ENCODE peak calls at places on chromosome 21, in ten cellular contexts. J is ovary; R is right lobe of liver; N is nephron progenitor cell; Z is neural progenitor cell; X is cardiac fibroblast; U is Panc1; C is AG04449; K is CD4-positive, alpha-beta T cell; B is adrenal gland. G is an unnamed sample.

GRCh38 chr21:38938343-38938742 is 132.6 kb downstream of the ETS2 start:
- DNase-seq in J (no peak), R (no peak), N (peak), Z (peak), X (peak), U (no peak), C (no peak), K (no peak), B (no peak), G (no peak)

GRCh38 chr21:38942617-38943245 is 137.0 kb downstream of the ETS2 start:
- DNase-seq in J (no peak), R (no peak), N (no peak), Z (no peak), X (no peak), U (no peak), C (no peak), K (no peak), B (no peak), G (no peak)

GRCh38 chr21:38171723-38172344 is 85.0 kb upstream of the KCNJ15 start:
- DNase-seq in J (no peak), R (no peak), N (peak), Z (peak), X (peak), U (no peak), C (no peak), K (no peak), B (peak), G (no peak)

GRCh38 chr21:31284797-31285397 is 59.2 kb downstream of the TIAM1 start:
- DNase-seq in J (no peak), R (no peak), N (no peak), Z (no peak), X (peak), U (no peak), C (no peak), K (no peak), B (no peak), G (no peak)

GRCh38 chr21:39136711-39137110 is 46.5 kb downstream of the PSMG1 start:
- DNase-seq in J (no peak), R (no peak), N (no peak), Z (no peak), X (no peak), U (no peak), C (no peak), K (no peak), B (no peak), G (no peak)

GRCh38 chr21:38126677-38127271 is 130.0 kb upstream of the KCNJ15 start:
- DNase-seq in J (peak), R (no peak), N (peak), Z (peak), X (peak), U (peak), C (no peak), K (peak), B (peak), G (peak)

GRCh38 chr21:18460979-18461378 is 57.4 kb upstream of the TMPRSS15 start:
- DNase-seq in J (no peak), R (no peak), N (no peak), Z (no peak), X (no peak), U (no peak), C (no peak), K (no peak), B (no peak), G (no peak)

GRCh38 chr21:31034378-31034777 is 3.9 kb downstream of the KRTAP19-8 start:
- DNase-seq in J (no peak), R (no peak), N (no peak), Z (no peak), X (no peak), U (no peak), C (no peak), K (no peak), B (no peak), G (no peak)

GRCh38 chr21:17783816-17784598 is 35.1 kb downstream of the C21orf91 start:
- DNase-seq in J (no peak), R (no peak), N (no peak), Z (no peak), X (no peak), U (no peak), C (no peak), K (no peak), B (no peak), G (peak)

GRCh38 chr21:39048574-39048973 is 134.7 kb downstream of the PSMG1 start:
- DNase-seq in J (no peak), R (no peak), N (no peak), Z (no peak), X (peak), U (no peak), C (no peak), K (no peak), B (no peak), G (no peak)

GRCh38 chr21:44702973-44703730 is 6.2 kb downstream of the KRTAP10-12 start:
- DNase-seq in J (no peak), R (peak), N (no peak), Z (no peak), X (no peak), U (no peak), C (no peak), K (no peak), B (no peak), G (no peak)

GRCh38 chr21:33848252-33848953 is 67.2 kb downstream of the ATP5PO start:
- DNase-seq in J (no peak), R (no peak), N (no peak), Z (no peak), X (no peak), U (no peak), C (no peak), K (no peak), B (no peak), G (no peak)

GRCh38 chr21:16192900-16193299 is 463.1 kb downstream of the USP25 start:
- DNase-seq in J (no peak), R (no peak), N (no peak), Z (no peak), X (peak), U (no peak), C (no peak), K (no peak), B (peak), G (no peak)

GRCh38 chr21:30336596-30336995 is 898 bp downstream of the KRTAP27-1 start:
- DNase-seq in J (no peak), R (no peak), N (no peak), Z (no peak), X (peak), U (no peak), C (peak), K (no peak), B (no peak), G (no peak)

GRCh38 chr21:38840456-38841129 is 34.9 kb downstream of the ETS2 start:
- DNase-seq in J (no peak), R (no peak), N (no peak), Z (no peak), X (no peak), U (no peak), C (no peak), K (no peak), B (no peak), G (no peak)

GRCh38 chr21:44923481-44924084 is 2.9 kb upstream of the ITGB2 start:
- DNase-seq in J (no peak), R (no peak), N (no peak), Z (no peak), X (no peak), U (no peak), C (no peak), K (no peak), B (no peak), G (no peak)

GRCh38 chr21:37871121-37871862 is 45.0 kb downstream of the KCNJ6 start:
- DNase-seq in J (no peak), R (no peak), N (no peak), Z (no peak), X (peak), U (no peak), C (peak), K (no peak), B (no peak), G (no peak)

GRCh38 chr21:44875341-44875740 is 1.9 kb upstream of the PTTG1IP start:
- DNase-seq in J (no peak), R (no peak), N (no peak), Z (no peak), X (peak), U (no peak), C (no peak), K (no peak), B (no peak), G (no peak)

GRCh38 chr21:38839683-38840286 is 34.1 kb downstream of the ETS2 start:
- DNase-seq in J (no peak), R (no peak), N (no peak), Z (no peak), X (peak), U (no peak), C (peak), K (no peak), B (no peak), G (no peak)

GRCh38 chr21:20968391-20968790 is 29.8 kb upstream of the NCAM2 start:
- DNase-seq in J (no peak), R (no peak), N (no peak), Z (no peak), X (no peak), U (no peak), C (no peak), K (no peak), B (no peak), G (no peak)

GRCh38 chr21:44793269-44794030 is 8.2 kb downstream of the UBE2G2 start:
- DNase-seq in J (peak), R (no peak), N (peak), Z (peak), X (peak), U (no peak), C (no peak), K (peak), B (peak), G (no peak)

GRCh38 chr21:44509539-44509938 is 30.5 kb downstream of the KRTAP10-1 start:
- DNase-seq in J (no peak), R (peak), N (no peak), Z (no peak), X (no peak), U (no peak), C (no peak), K (no peak), B (no peak), G (no peak)

GRCh38 chr21:29192999-29193563 is 62.6 kb downstream of the MAP3K7CL start:
- DNase-seq in J (no peak), R (no peak), N (no peak), Z (no peak), X (no peak), U (no peak), C (no peak), K (no peak), B (no peak), G (no peak)

GRCh38 chr21:27582246-27582945 is 615.5 kb upstream of the ADAMTS5 start:
- DNase-seq in J (no peak), R (no peak), N (no peak), Z (no peak), X (no peak), U (no peak), C (no peak), K (no peak), B (no peak), G (no peak)

GRCh38 chr21:15063821-15064575 is 802 bp downstream of the NRIP1 start:
- DNase-seq in J (peak), R (peak), N (peak), Z (peak), X (peak), U (no peak), C (no peak), K (no peak), B (peak), G (no peak)

GRCh38 chr21:29181799-29182470 is 51.5 kb downstream of the MAP3K7CL start:
- DNase-seq in J (no peak), R (no peak), N (no peak), Z (no peak), X (peak), U (no peak), C (peak), K (no peak), B (peak), G (no peak)

DNA sequence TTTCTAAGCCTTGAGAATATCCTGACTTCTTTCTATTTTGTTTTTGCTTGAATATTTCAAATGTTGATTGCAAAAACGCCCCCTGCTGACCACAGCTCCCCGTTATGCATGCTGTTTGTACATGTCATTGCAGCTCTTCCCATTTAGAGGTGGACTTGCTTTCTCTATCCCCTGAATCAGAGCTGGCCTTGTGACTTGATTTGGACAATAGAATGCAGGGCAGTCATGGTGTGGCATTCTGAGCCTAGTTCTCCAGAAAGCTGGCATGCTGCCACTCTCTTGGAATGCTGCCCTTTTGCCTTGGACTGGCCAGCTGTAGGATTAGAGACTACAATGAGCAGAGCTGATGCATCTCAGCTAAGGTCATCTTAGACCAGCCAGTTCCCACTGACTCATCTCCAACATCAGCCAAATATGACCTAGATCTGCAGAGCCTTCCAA is 1561.5 kb downstream of the MRPL39 start:
- DNase-seq in J (peak), R (peak), N (peak), Z (peak), X (peak), U (peak), C (peak), K (no peak), B (peak), G (no peak)
- TF ChIP-seq CTCF in J (no peak), R (peak), N (no peak), Z (peak), X (peak), U (peak), C (peak), K (no peak), B (peak), G (peak)

GRCh38 chr21:32520885-32521735 is 64.2 kb downstream of the TCP10L start:
- DNase-seq in J (peak), R (no peak), N (no peak), Z (no peak), X (peak), U (no peak), C (peak), K (no peak), B (peak), G (no peak)

GRCh38 chr21:32524010-32524719 is 61.2 kb downstream of the TCP10L start:
- DNase-seq in J (no peak), R (no peak), N (no peak), Z (peak), X (peak), U (no peak), C (peak), K (no peak), B (no peak), G (no peak)

GRCh38 chr21:32523463-32523862 is 61.9 kb downstream of the TCP10L start:
- DNase-seq in J (no peak), R (no peak), N (no peak), Z (no peak), X (no peak), U (no peak), C (no peak), K (no peak), B (no peak), G (no peak)

GRCh38 chr21:32521736-32522360 is 63.5 kb downstream of the TCP10L start:
- DNase-seq in J (no peak), R (no peak), N (no peak), Z (no peak), X (no peak), U (no peak), C (no peak), K (no peak), B (no peak), G (no peak)

DNA sequence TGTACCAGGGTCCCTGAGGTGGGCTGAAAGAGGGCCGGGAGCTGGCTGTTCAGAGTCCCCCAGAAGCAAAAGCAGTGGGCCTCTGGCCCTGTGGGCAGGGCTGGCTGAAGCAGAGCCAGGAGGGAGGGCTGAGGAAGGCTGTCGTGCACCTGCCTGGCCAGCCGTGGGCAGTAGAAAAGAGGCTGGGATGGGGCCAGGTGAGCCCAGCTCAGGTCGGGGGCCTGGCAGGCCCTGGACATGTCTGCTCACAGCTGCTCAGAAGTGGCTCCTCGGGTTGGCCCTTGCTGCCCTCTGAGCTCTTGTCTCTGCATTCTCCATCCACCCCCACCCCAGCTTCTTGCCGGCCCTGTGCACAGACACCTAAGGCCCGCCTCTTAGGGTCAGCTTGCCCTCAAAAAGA is 60.0 kb downstream of the TCP10L start:
- DNase-seq in J (no peak), R (no peak), N (no peak), Z (no peak), X (no peak), U (no peak), C (no peak), K (no peak), B (no peak), G (no peak)
- TF ChIP-seq CTCF in J (no peak), R (no peak), N (no peak), Z (no peak), X (no peak), U (no peak), C (no peak), K (no peak), B (no peak), G (no peak)

GRCh38 chr21:36584980-36585940 is 105.3 kb upstream of the CLDN14 start:
- DNase-seq in J (no peak), R (no peak), N (no peak), Z (no peak), X (no peak), U (no peak), C (no peak), K (no peak), B (no peak), G (peak)
- TF ChIP-seq CTCF in J (no peak), R (no peak), N (no peak), Z (no peak), X (no peak), U (peak), C (no peak), K (peak), B (no peak), G (peak)

GRCh38 chr21:42234464-42235241 is 15.7 kb downstream of the ABCG1 start:
- DNase-seq in J (peak), R (peak), N (peak), Z (peak), X (peak), U (no peak), C (no peak), K (peak), B (peak), G (no peak)

GRCh38 chr21:42232176-42232825 is 13.4 kb downstream of the ABCG1 start:
- DNase-seq in J (no peak), R (no peak), N (no peak), Z (no peak), X (no peak), U (no peak), C (no peak), K (no peak), B (no peak), G (no peak)

GRCh38 chr21:42231761-42232160 is 12.8 kb downstream of the ABCG1 start:
- DNase-seq in J (no peak), R (no peak), N (no peak), Z (no peak), X (no peak), U (no peak), C (no peak), K (no peak), B (no peak), G (no peak)

GRCh38 chr21:42234026-42234425 is 15.1 kb downstream of the ABCG1 start:
- DNase-seq in J (no peak), R (no peak), N (no peak), Z (peak), X (no peak), U (no peak), C (no peak), K (no peak), B (no peak), G (no peak)

DNA sequence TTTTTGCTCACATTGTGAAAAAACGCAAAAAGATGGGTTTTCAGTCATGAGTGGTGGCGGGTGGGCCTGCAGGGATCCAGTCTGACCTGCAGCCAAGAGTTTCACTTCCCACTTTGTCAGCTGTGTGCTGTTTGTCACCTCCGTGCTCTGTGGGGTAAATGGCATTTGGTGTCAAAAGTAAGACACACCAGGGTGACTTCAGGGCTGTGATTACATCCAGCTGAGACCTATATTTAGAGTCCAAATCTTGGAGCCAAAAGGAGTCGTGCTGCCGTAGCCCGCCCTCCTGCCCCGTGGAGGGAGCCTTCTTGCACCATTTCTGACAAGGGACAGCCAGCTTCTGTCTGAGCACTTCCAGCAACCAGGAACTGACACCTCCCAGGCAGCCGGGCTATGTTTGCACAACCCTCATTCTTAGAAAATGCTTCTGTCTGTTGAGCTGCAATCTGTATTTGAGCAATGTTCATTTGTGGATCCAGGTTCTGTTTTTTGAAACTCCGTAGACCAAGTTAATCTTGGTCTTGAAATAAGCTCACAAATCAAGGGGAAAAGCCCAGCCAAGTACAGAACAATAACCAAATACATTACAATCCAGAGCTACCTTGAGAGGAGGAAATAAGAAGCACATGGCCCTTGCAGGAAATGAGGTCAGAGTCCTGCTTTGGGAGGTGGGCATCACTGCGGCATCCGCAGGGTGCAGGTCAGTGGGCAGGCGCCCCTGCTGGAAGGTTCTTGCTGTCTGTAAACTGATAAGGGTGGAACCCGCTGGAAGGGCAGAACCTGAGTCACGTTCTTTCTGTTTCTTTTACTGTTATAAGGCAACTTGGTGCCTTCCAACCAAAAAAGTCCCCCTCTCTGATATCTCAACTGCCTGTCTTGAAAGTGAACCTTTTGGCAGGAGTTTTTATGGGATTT is 14.4 kb downstream of the ABCG1 start:
- DNase-seq in J (peak), R (peak), N (no peak), Z (no peak), X (peak), U (no peak), C (no peak), K (peak), B (peak), G (peak)
- TF ChIP-seq CTCF in J (peak), R (peak), N (no peak), Z (peak), X (peak), U (no peak), C (no peak), K (peak), B (peak), G (peak)

DNA sequence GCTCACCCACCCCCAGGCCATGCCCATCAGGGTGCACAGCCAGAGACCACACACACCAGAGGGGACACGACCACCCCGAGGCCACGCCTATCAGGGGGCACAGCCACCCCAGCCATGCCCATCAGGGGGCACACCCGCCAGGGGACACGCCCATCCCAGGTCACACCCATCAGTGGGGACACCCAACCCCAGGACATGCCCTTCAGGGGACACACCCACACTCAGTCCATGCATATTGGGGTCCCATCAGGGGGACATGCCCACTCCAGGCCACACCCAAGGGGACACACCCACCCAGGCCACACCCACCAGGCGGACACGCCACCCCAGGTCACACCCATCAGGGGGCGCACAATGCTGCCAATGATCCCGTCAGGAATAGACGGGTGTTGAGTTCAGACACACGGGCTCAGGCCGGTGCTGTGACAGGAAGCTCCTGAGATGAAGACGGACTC is 20.7 kb downstream of the MCM3AP start:
- DNase-seq in J (no peak), R (no peak), N (no peak), Z (no peak), X (no peak), U (no peak), C (no peak), K (no peak), B (no peak), G (no peak)
- TF ChIP-seq CTCF in J (no peak), R (no peak), N (no peak), Z (no peak), X (no peak), U (no peak), C (no peak), K (no peak), B (no peak), G (no peak)

GRCh38 chr21:40386301-40386911 is 460.6 kb downstream of the DSCAM start:
- DNase-seq in J (no peak), R (peak), N (peak), Z (peak), X (no peak), U (no peak), C (no peak), K (no peak), B (peak), G (no peak)
- TF ChIP-seq CTCF in J (no peak), R (peak), N (peak), Z (peak), X (peak), U (peak), C (peak), K (peak), B (peak), G (no peak)

G was measured in GM12864.